ENCODE peak calls at places on chromosomes 4 and X, in eight cellular contexts. Q is central memory CD4-positive, alpha-beta T cell; I is NCI-H510A; C is HFF-Myc; A is amniotic epithelial cell; S is sciatic nerve; N is H9; T is endothelial cell of umbilical vein. M is an unnamed sample.

GRCh38 chr4:38223801-38224236 is 263.6 kb downstream of the PTTG2 start:
- DNase-seq in T (no peak), N (no peak), C (no peak), I (no peak), S (no peak), Q (no peak), A (no peak), M (no peak)

GRCh38 chr4:170110290-170110672 is 20.5 kb upstream of the AADAT start:
- DNase-seq in Q (no peak), C (no peak), N (no peak), S (no peak), A (no peak), T (no peak), I (no peak), M (no peak)

GRCh38 chr4:183600189-183600685 is 58.7 kb downstream of the RWDD4 start:
- DNase-seq in C (no peak), A (no peak), Q (peak), N (peak), S (no peak), I (no peak), T (peak), M (peak)

GRCh38 chrX:51507551-51507950 is 11.2 kb upstream of the NUDT11 start:
- DNase-seq in A (no peak), T (no peak), Q (no peak), I (no peak), S (no peak), N (no peak), C (no peak), M (no peak)

GRCh38 chr4:81724925-81725329 is 253.2 kb upstream of the RASGEF1B start:
- DNase-seq in I (peak), T (no peak), N (no peak), C (no peak), S (no peak), Q (peak), A (no peak), M (no peak)

GRCh38 chrX:41863343-41864203 is 59.8 kb downstream of the CASK start:
- DNase-seq in Q (no peak), A (no peak), S (no peak), I (no peak), N (no peak), C (no peak), T (no peak), M (no peak)

GRCh38 chrX:112536544-112536943 is 143.2 kb downstream of the LHFPL1 start:
- DNase-seq in I (no peak), C (no peak), A (no peak), S (no peak), N (peak), Q (no peak), T (no peak), M (peak)

GRCh38 chr4:102430511-102430910 is 70.6 kb upstream of the NFKB1 start:
- DNase-seq in Q (no peak), I (no peak), N (no peak), C (no peak), S (no peak), A (peak), T (peak), M (peak)

GRCh38 chr4:118712872-118713271 is 27.7 kb downstream of the METTL14 start:
- DNase-seq in C (no peak), N (no peak), T (no peak), I (no peak), Q (no peak), A (peak), S (no peak), M (peak)

GRCh38 chr4:113749178-113749577 is 12.4 kb downstream of the CAMK2D start:
- DNase-seq in I (no peak), C (no peak), A (no peak), Q (no peak), T (no peak), N (no peak), S (no peak), M (no peak)

GRCh38 chrX:43644124-43644701 is 11.9 kb upstream of the MAOA start:
- DNase-seq in I (no peak), C (no peak), A (peak), T (no peak), N (no peak), S (no peak), Q (no peak), M (peak)

GRCh38 chrX:8413279-8413678 is 51.4 kb upstream of the VCX3B start:
- DNase-seq in A (no peak), Q (no peak), N (no peak), T (no peak), I (no peak), S (no peak), C (no peak), M (no peak)

GRCh38 chrX:9604111-9604907 is 139.5 kb downstream of the TBL1X start:
- DNase-seq in N (no peak), I (no peak), Q (no peak), S (peak), T (no peak), A (no peak), C (no peak), M (no peak)

M was measured in M059J.